ENCODE peak calls at places on chromosomes 2 and 18, in four cellular contexts. W is AG09319, D is fibroblast of villous mesenchyme, C is Panc1. J is an unnamed sample.

GRCh38 chr2:71934320-71934593 is 213.4 kb downstream of the CYP26B1 start:
- DNase-seq in W (no peak), D (no peak), C (no peak), J (no peak)

GRCh38 chr18:25335062-25335461 is 16.9 kb downstream of the ZNF521 start:
- DNase-seq in W (no peak), D (no peak), C (no peak), J (no peak)

GRCh38 chr2:25955036-25955435 is 27.3 kb downstream of the KIF3C start:
- DNase-seq in W (no peak), D (no peak), C (no peak), J (no peak)

GRCh38 chr2:219041252-219041651 is at the start of gene CFAP65:
- DNase-seq in W (peak), D (peak), C (peak), J (peak)

GRCh38 chr2:47049502-47049901 is 105.6 kb downstream of the STPG4 start:
- DNase-seq in W (no peak), D (no peak), C (no peak), J (no peak)

GRCh38 chr18:13217971-13218375 is 587 bp upstream of the LDLRAD4 start:
- DNase-seq in W (no peak), D (no peak), C (no peak), J (no peak)

GRCh38 chr2:30217644-30218361 is 13.5 kb upstream of the LBH start:
- DNase-seq in W (no peak), D (no peak), C (no peak), J (no peak)

GRCh38 chr2:174924061-174924693 is 81.0 kb downstream of the CHN1 start:
- DNase-seq in W (no peak), D (no peak), C (no peak), J (no peak)

GRCh38 chr2:74953796-74954499 is 4.5 kb upstream of the POLE4 start:
- DNase-seq in W (no peak), D (no peak), C (no peak), J (no peak)

GRCh38 chr18:57440331-57441101 is 5.3 kb downstream of the ONECUT2 start:
- DNase-seq in W (no peak), D (no peak), C (no peak), J (no peak)

GRCh38 chr18:43819397-43819796 is 542.1 kb upstream of the SYT4 start:
- DNase-seq in W (no peak), D (no peak), C (no peak), J (no peak)

GRCh38 chr2:123840016-123840415 is 185.1 kb upstream of the CNTNAP5 start:
- DNase-seq in W (no peak), D (no peak), C (no peak), J (no peak)

GRCh38 chr18:10460414-10461018 is 6.1 kb downstream of the APCDD1 start:
- DNase-seq in W (no peak), D (no peak), C (no peak), J (no peak)

GRCh38 chr2:159111346-159111922 is 143.0 kb downstream of the TANC1 start:
- DNase-seq in W (no peak), D (no peak), C (no peak), J (no peak)

GRCh38 chr2:71277159-71277498 is 50.2 kb upstream of the PAIP2B start:
- DNase-seq in W (no peak), D (no peak), C (no peak), J (no peak)

GRCh38 chr2:10109311-10109710 is 13.2 kb upstream of the RRM2 start:
- DNase-seq in W (no peak), D (no peak), C (no peak), J (no peak)

GRCh38 chr2:40190457-40190856 is 261.4 kb downstream of the SLC8A1 start:
- DNase-seq in W (no peak), D (no peak), C (no peak), J (no peak)

GRCh38 chr2:9778012-9778411 is 65.3 kb upstream of the TAF1B start:
- DNase-seq in W (no peak), D (no peak), C (no peak), J (no peak)

GRCh38 chr18:43590182-43590903 is 313.1 kb upstream of the SYT4 start:
- DNase-seq in W (no peak), D (no peak), C (no peak), J (no peak)

GRCh38 chr2:235043762-235044500 is 92.1 kb downstream of the SH3BP4 start:
- DNase-seq in W (no peak), D (no peak), C (no peak), J (peak)

GRCh38 chr2:127183771-127184170 is 36.3 kb downstream of the CYP27C1 start:
- DNase-seq in W (no peak), D (peak), C (no peak), J (no peak)

GRCh38 chr2:216536725-216537124 is 38.1 kb downstream of the RPL37A start:
- DNase-seq in W (no peak), D (peak), C (no peak), J (no peak)

GRCh38 chr18:24111936-24112335 is 26.9 kb upstream of the CABYR start:
- DNase-seq in W (no peak), D (no peak), C (no peak), J (no peak)

GRCh38 chr2:131566371-131566770 is 38.7 kb downstream of the CCDC74A start:
- DNase-seq in W (no peak), D (no peak), C (no peak), J (no peak)

GRCh38 chr18:59249186-59249774 is 24.0 kb downstream of the RAX start:
- DNase-seq in W (peak), D (peak), C (peak), J (no peak)

GRCh38 chr2:180730976-180731375 is 249.4 kb upstream of the UBE2E3 start:
- DNase-seq in W (no peak), D (peak), C (no peak), J (no peak)

GRCh38 chr2:101501443-101501842 is 26.5 kb upstream of the RFX8 start:
- DNase-seq in W (no peak), D (no peak), C (no peak), J (no peak)

GRCh38 chr2:19806591-19806990 is 95.2 kb downstream of the TTC32 start:
- DNase-seq in W (no peak), D (no peak), C (no peak), J (no peak)

GRCh38 chr2:30666307-30666874 is 140.9 kb downstream of the CAPN13 start:
- DNase-seq in W (peak), D (peak), C (peak), J (no peak)

GRCh38 chr2:94956797-94957391 is 68.6 kb upstream of the MAL start:
- DNase-seq in W (no peak), D (peak), C (peak), J (no peak)

DNA sequence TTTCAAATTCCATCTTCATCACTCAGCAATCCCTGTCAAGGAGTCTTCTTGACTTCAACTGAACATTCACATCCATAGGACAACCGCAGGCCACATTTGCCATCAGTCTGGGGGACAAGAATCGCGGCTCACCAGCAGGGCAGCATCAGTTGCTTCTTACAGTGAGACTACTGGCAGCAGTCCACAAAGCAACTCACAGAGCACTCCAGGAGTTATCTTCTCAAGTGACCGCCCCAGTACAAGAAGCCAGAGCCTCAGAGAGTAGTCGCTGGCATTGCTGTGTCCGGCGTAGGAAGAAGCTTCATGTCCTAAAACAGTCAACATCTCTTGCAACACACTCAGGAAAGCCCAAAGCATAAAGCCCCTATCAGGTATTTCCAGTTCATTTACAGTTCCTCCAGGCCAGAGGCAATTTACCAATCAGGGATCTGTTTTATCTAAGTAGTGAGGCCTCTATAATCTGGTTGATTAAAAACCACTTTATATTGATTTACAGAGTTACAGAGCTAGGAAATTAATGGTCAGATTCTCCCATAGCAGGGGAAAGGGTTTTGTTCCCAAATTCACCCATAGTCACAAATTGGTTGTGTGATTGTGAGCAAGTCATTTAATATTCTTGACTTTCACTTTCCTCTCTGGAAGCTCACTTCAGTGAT is 177.3 kb downstream of the NBAS start:
- DNase-seq in W (no peak), D (no peak), C (no peak), J (no peak)
- TF ChIP-seq CTCF in W (no peak), D (no peak), C (no peak), J (no peak)

GRCh38 chr2:96204836-96205235 is 3.8 kb downstream of the STARD7 start:
- DNase-seq in W (no peak), D (no peak), C (no peak), J (no peak)

GRCh38 chr2:96203130-96204028 is 5.2 kb downstream of the STARD7 start:
- DNase-seq in W (no peak), D (peak), C (no peak), J (no peak)

GRCh38 chr2:96198937-96199336 is 9.7 kb downstream of the STARD7 start:
- DNase-seq in W (no peak), D (no peak), C (no peak), J (no peak)

GRCh38 chr2:96202152-96202856 is 6.3 kb downstream of the STARD7 start:
- DNase-seq in W (peak), D (no peak), C (no peak), J (no peak)

GRCh38 chr2:96201338-96201737 is 7.3 kb downstream of the STARD7 start:
- DNase-seq in W (no peak), D (no peak), C (no peak), J (no peak)
- TF ChIP-seq CTCF in W (no peak), D (no peak), C (no peak), J (no peak)

GRCh38 chr2:109517118-109517889 is 96.5 kb downstream of the SEPTIN10 start:
- DNase-seq in W (no peak), D (no peak), C (no peak), J (no peak)

GRCh38 chr2:109513230-109513629 is 100.5 kb downstream of the SEPTIN10 start:
- DNase-seq in W (no peak), D (no peak), C (no peak), J (no peak)

GRCh38 chr2:109514857-109515256 is 98.9 kb downstream of the SEPTIN10 start:
- DNase-seq in W (no peak), D (no peak), C (no peak), J (no peak)

GRCh38 chr2:109513749-109514588 is 99.8 kb downstream of the SEPTIN10 start:
- DNase-seq in W (peak), D (peak), C (no peak), J (no peak)

DNA sequence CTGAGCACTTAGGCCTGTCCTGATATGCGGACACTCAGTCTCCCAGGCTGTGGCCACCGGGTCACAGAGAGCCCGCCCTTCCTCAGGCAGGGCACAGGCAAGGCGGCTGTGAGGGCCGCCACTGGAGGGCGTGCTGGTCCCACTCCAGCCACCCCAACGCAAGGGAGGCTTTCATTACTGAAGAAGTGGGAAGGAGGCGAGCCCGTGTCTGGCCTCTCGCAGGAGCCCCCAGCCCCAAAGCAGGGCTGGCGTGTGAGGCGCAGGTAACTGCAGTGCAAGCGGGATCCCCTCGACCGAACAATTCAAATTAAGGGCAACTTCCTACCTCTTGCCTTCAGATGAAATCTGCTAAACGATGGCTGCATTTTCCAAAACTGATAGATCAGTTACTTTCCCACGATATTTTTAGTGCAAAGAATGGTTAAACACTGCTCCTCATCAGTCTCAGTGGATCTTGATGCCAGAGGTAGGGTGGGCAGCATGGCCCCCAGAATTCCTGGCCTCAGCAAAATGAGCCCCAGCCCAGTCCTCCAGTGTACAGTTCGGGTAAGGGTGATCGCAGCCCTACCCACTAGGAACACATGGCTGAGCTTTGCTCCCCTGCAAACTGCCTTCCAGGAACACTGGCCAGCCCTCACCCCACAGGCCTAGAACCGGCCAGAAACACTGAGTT is 97.2 kb downstream of the SEPTIN10 start:
- DNase-seq in W (no peak), D (peak), C (no peak), J (no peak)
- TF ChIP-seq CTCF in W (peak), D (peak), C (peak), J (peak)

GRCh38 chr2:206780671-206781070 is 15.3 kb downstream of the FASTKD2 start:
- DNase-seq in W (no peak), D (no peak), C (no peak), J (no peak)

GRCh38 chr2:206784559-206785353 is 19.4 kb downstream of the FASTKD2 start:
- DNase-seq in W (no peak), D (no peak), C (no peak), J (no peak)

GRCh38 chr2:206783718-206784117 is 18.3 kb downstream of the FASTKD2 start:
- DNase-seq in W (no peak), D (no peak), C (no peak), J (no peak)
- TF ChIP-seq CTCF in W (peak), D (peak), C (peak), J (peak)

GRCh38 chr2:207504513-207505171 is 25.1 kb upstream of the CREB1 start:
- DNase-seq in W (no peak), D (peak), C (no peak), J (no peak)
- TF ChIP-seq CTCF in W (peak), D (peak), C (no peak), J (no peak)

DNA sequence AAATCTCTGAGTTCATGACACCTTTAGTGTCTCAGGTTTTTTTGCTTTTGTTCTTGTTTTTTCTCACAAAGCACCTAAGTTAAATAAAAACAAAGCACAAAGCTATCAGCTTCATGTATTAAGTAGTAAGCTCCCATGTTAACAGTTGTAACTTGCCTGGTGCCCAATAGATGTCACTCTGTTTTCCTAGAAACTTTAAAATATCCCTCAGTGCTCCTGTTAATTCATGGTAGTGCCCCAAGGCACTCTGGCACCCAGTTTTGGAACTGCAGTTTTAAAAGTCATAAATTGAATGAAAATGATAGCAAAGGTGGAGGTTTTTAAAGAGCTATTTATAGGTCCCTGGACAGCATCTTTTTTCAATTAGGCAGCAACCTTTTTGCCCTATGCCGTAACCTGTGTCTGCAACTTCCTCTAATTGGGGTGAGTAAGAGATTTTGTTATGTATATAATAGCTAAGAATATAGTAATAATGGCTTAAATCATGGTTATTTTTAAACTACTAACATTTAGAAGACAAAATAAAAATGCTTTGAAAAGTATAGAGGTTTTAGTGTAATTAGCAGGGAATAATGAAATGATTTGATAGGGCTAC is 555.0 kb upstream of the TMEFF2 start:
- DNase-seq in W (no peak), D (no peak), C (no peak), J (no peak)
- TF ChIP-seq CTCF in W (no peak), D (no peak), C (peak), J (no peak)

GRCh38 chr2:239276813-239277193 is 124.0 kb downstream of the HDAC4 start:
- DNase-seq in W (no peak), D (no peak), C (no peak), J (peak)
- TF ChIP-seq CTCF in W (no peak), D (peak), C (no peak), J (no peak)

GRCh38 chr2:213490087-213490486 is 205.8 kb downstream of the SPAG16 start:
- DNase-seq in W (no peak), D (no peak), C (no peak), J (no peak)
- TF ChIP-seq CTCF in W (no peak), D (no peak), C (no peak), J (no peak)